ENCODE peak calls at places on chromosomes 13 and 19, in six cellular contexts. T, W, Z, I, V and N are unnamed samples.

GRCh38 chr13:70889163-70889562 is 780.9 kb upstream of the KLHL1 start:
- DNase-seq in T (no peak), Z (no peak), I (no peak), V (no peak), W (no peak), N (no peak)

GRCh38 chr13:113999618-113999910 is 25.7 kb upstream of the C13orf46 start:
- DNase-seq in V (no peak), W (no peak), T (no peak), Z (no peak), I (no peak), N (no peak)

GRCh38 chr19:39406656-39407393 is at the start of gene ZFP36:
- DNase-seq in W (peak; percentile 86), I (peak; percentile 92), T (peak; percentile 83), V (peak; percentile 95), Z (peak; percentile 85), N (peak; percentile 84)

GRCh38 chr13:53105881-53106280 is 77.3 kb downstream of the OLFM4 start:
- DNase-seq in V (no peak), W (no peak), T (no peak), Z (no peak), I (no peak), N (no peak)

GRCh38 chr13:40444241-40444640 is 222.2 kb downstream of the FOXO1 start:
- DNase-seq in I (no peak), T (no peak), Z (no peak), V (no peak), W (no peak), N (no peak)

GRCh38 chr19:13507053-13507611 is 853 bp upstream of the CACNA1A start:
- DNase-seq in Z (no peak), V (no peak), I (no peak), W (peak; percentile 12), T (no peak), N (no peak)

GRCh38 chr19:35942235-35942634 is 6.1 kb downstream of the LRFN3 start:
- DNase-seq in V (no peak), Z (no peak), T (no peak), I (no peak), W (no peak), N (no peak)

GRCh38 chr19:45664575-45664974 is 3.4 kb upstream of the GIPR start:
- DNase-seq in I (no peak), T (no peak), Z (no peak), W (no peak), V (no peak), N (no peak)